ENCODE peak calls at places on chromosomes 6 and 20, in seven cellular contexts. C is endothelial cell of umbilical vein, O is K562, Z is breast epithelium, A is stomach, G is vagina, Q is HCT116. R is an unnamed sample.

GRCh38 chr6:170049641-170050491 is 241.0 kb downstream of the DLL1 start:
- DNase-seq in C (no peak), Q (no peak), G (no peak), Z (peak; percentile 67), A (peak; percentile 62), O (no peak), R (peak; percentile 97)

GRCh38 chr6:23202207-23202606 is 632.8 kb downstream of the HDGFL1 start:
- DNase-seq in O (no peak), Z (no peak), C (no peak), A (no peak), G (no peak), Q (no peak), R (no peak)

GRCh38 chr20:19073584-19074198 is 138.8 kb upstream of the SLC24A3 start:
- DNase-seq in A (no peak), Q (no peak), C (no peak), Z (no peak), G (no peak), O (peak; percentile 15), R (peak; percentile 47)

GRCh38 chr6:119261944-119262284 is 87.6 kb downstream of the MAN1A1 start:
- DNase-seq in C (no peak), Z (no peak), A (no peak), O (no peak), Q (no peak), G (no peak), R (no peak)

GRCh38 chr20:20711413-20711812 is 1.0 kb downstream of the RALGAPA2 start:
- DNase-seq in O (no peak), Q (no peak), G (no peak), A (no peak), Z (no peak), C (peak; percentile 21), R (peak; percentile 26)

GRCh38 chr6:29552512-29553051 is 7.0 kb downstream of the UBD start:
- DNase-seq in O (no peak), C (peak; percentile 77), A (no peak), G (no peak), Q (peak; percentile 21), Z (no peak), R (peak; percentile 77)

GRCh38 chr6:43221046-43221773 is 8.1 kb downstream of the DNPH1 start:
- DNase-seq in Q (no peak), G (no peak), A (peak; percentile 50), C (no peak), O (no peak), Z (peak; percentile 34), R (no peak)

GRCh38 chr6:75750925-75751324 is 1.9 kb downstream of the MYO6 start:
- DNase-seq in O (no peak), C (no peak), G (no peak), A (no peak), Q (no peak), Z (no peak), R (no peak)

GRCh38 chr6:157822221-157823000 is 635 bp upstream of the SNX9 start:
- DNase-seq in G (no peak), C (peak; percentile 24), O (no peak), Q (no peak), Z (no peak), A (no peak), R (no peak)

GRCh38 chr20:50921055-50921454 is 10.2 kb downstream of the ADNP start:
- DNase-seq in Q (no peak), O (no peak), G (no peak), C (no peak), Z (no peak), A (no peak), R (no peak)

GRCh38 chr6:154721460-154721859 is 11.8 kb upstream of the SCAF8 start:
- DNase-seq in O (no peak), G (no peak), Q (no peak), C (no peak), Z (peak; percentile 27), A (no peak), R (no peak)

GRCh38 chr6:73566954-73567591 is 46.2 kb upstream of the EEF1A1 start:
- DNase-seq in A (peak; percentile 84), Z (no peak), O (peak; percentile 31), G (no peak), Q (peak; percentile 75), C (peak; percentile 32), R (peak; percentile 92)

GRCh38 chr6:121917834-121918559 is 481.5 kb upstream of the HSF2 start:
- DNase-seq in C (peak; percentile 7), Q (peak; percentile 29), O (no peak), Z (no peak), A (no peak), G (no peak), R (no peak)

GRCh38 chr6:53926505-53926904 is 131.7 kb downstream of the LRRC1 start:
- DNase-seq in Z (peak; percentile 37), Q (peak; percentile 21), A (no peak), O (no peak), C (peak; percentile 57), G (no peak), R (no peak)

GRCh38 chr6:26304213-26305096 is 60.5 kb upstream of the BTN3A2 start:
- DNase-seq in O (peak; percentile 41), A (no peak), Q (peak; percentile 81), Z (no peak), G (no peak), C (no peak), R (no peak)

DNA sequence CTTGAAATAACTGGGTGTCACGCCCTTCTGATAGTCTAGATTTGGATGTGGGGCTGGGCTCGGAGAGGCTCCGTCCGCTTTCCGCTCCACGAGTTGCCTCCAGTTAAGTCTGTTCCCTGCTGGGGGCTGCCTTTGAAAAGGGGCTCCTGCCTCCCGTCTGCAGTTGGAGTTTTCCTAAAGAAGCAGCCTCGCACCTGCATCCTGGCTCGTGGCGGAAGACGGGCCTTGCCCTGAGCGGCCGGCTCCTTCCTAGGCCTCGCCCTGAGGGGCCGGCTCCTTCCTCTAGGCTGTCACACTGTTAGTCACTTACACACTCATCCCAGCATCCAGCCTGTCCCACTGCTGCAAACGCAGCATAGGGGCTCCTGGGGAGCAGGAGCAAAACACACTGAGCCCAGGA is 74.4 kb downstream of the SMOC2 start:
- DNase-seq in C (no peak), G (no peak), Q (no peak), A (no peak), Z (no peak), O (no peak), R (no peak)
- H3K9me3 ChIP-seq in C (no peaks in the 10 kb centered on the region), G (no peaks in the 10 kb centered on the region), Q (no peaks in the 10 kb centered on the region), A (no peaks in the 10 kb centered on the region), Z (no peaks in the 10 kb centered on the region), O (peaks cover 6% of the 10 kb centered on the region), R (no peaks in the 10 kb centered on the region)

GRCh38 chr6:56757585-56757984 is 114.9 kb upstream of the DST start:
- DNase-seq in A (peak; percentile 69), Z (no peak), C (peak; percentile 76), O (no peak), G (no peak), Q (no peak), R (no peak)

GRCh38 chr6:56759521-56759920 is 116.8 kb upstream of the DST start:
- DNase-seq in Q (no peak), O (no peak), G (no peak), A (no peak), Z (no peak), C (no peak), R (no peak)

GRCh38 chr6:56756791-56757582 is 114.3 kb upstream of the DST start:
- DNase-seq in O (no peak), C (no peak), Z (no peak), A (no peak), G (no peak), Q (no peak), R (no peak)

GRCh38 chr6:56758120-56758519 is 115.4 kb upstream of the DST start:
- DNase-seq in Z (no peak), Q (no peak), C (no peak), A (no peak), O (no peak), G (no peak), R (no peak)

GRCh38 chr6:56758553-56758952 is 115.9 kb upstream of the DST start:
- DNase-seq in O (no peak), Z (no peak), G (no peak), C (no peak), A (no peak), Q (no peak), R (no peak)
- H3K27ac ChIP-seq in O (no peak overlapping the region), Z (no peak overlapping the region), G (no peak overlapping the region), C (no peak overlapping the region), A (peak overlapping the region; percentile 62), Q (peak overlapping the region; percentile 97), R (no peak overlapping the region)

DNA sequence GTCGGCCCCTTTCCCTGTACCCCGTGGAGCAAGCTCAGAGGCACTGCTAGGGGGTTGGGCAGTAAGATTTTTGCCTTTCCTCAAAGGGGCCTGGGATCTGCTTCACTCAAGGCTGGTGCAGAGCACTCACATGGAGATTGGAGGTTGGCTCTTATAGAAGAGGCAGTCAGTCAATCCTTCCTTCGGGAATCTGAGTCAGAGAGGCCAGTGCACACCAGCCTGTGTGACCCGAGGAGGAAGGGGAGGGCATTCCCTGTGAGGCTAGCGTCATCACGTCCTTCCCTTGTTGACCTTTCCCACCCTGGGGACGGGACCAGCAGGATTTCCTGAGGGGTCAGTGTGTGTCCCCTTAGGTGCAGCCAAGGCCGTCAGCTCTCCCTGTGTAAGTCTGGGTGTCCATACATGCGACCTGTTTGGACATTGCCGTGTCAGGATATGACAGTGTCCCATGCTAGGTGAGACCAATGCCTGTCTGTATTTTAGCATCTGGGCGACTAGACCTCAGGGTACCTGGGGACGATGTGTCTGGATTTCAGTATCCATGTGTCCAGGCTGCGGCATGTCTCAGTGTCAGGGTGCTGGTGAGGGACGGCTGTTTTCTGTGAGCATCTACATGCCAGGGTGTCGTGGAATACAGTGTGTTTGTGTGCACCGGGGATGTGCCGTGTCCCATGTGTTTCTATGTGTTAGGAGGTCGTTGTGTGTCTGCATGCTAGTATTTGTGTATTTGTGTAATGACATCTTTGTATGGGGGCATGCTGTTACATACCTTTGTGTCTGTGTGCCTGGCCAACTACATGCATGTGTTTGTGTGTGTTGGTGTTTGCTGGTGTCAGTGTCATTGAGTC is 2.8 kb upstream of the ZNF512B start:
- DNase-seq in G (no peak), O (no peak), A (no peak), Z (peak; percentile 17), Q (no peak), C (peak; percentile 74), R (peak; percentile 90)
- TF ChIP-seq POLR2AphosphoS5 in G (no peak), O (no peak), A (no peak), Z (no peak), Q (no peak), C (no peak), R (peak; percentile 17)

GRCh38 chr6:6603317-6603716 is 14.8 kb downstream of the LY86 start:
- DNase-seq in A (no peak), C (no peak), Z (no peak), G (no peak), Q (no peak), O (no peak), R (no peak)

GRCh38 chr6:6604015-6604414 is 15.5 kb downstream of the LY86 start:
- DNase-seq in G (no peak), Q (no peak), A (no peak), C (no peak), O (no peak), Z (no peak), R (no peak)

GRCh38 chr6:6600865-6601264 is 12.3 kb downstream of the LY86 start:
- DNase-seq in A (no peak), C (no peak), Q (no peak), G (no peak), Z (no peak), O (no peak), R (no peak)

GRCh38 chr6:6605873-6606272 is 17.4 kb downstream of the LY86 start:
- DNase-seq in G (no peak), A (no peak), Z (no peak), C (no peak), O (no peak), Q (no peak), R (no peak)

DNA sequence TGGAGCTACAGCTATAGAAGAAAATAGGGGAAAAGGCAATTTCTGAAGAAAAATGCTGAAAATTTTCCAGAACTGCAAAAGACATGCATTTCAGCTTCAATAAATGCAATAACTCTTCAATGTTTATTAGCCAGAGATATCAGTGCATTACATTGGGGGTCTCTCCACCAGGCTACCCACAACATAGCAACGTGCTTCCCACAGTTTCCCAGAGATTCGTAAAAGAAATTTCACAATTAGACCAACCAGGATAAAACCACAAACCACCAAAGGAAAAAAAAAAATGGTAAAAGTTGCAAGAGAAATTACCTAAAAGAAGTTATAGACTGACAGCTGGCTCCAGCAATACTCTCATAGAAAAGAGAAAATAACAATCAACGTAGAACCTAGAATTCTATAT is 16.0 kb downstream of the LY86 start:
- DNase-seq in A (no peak), Z (no peak), G (no peak), C (no peak), O (no peak), Q (no peak), R (no peak)
- H3K9me3 ChIP-seq in A (no peaks in the 10 kb centered on the region), Z (peaks cover 4% of the 10 kb centered on the region), G (no peaks in the 10 kb centered on the region), C (no peaks in the 10 kb centered on the region), O (no peaks in the 10 kb centered on the region), Q (no peaks in the 10 kb centered on the region), R (no peaks in the 10 kb centered on the region)

R was measured in esophagus muscularis mucosa.